ENCODE peak calls at places on chromosomes 5 and 9, in four cellular contexts. One of them, this sample, is unnamed.

GRCh38 chr5:177471610-177472356 is 1.7 kb downstream of the DBN1 start:
- DNase-seq in heart right ventricle: peak
- DNase-seq in spleen: no peak
- DNase-seq in mammary epithelial cell: no peak
- DNase-seq in this sample: no peak

GRCh38 chr9:136095495-136096058 is 488 bp upstream of the NACC2 start:
- DNase-seq in heart right ventricle: peak
- DNase-seq in spleen: peak
- DNase-seq in mammary epithelial cell: peak
- DNase-seq in this sample: no peak

GRCh38 chr5:148794729-148795590 is 31.5 kb upstream of the ADRB2 start:
- DNase-seq in heart right ventricle: no peak
- DNase-seq in spleen: no peak
- DNase-seq in mammary epithelial cell: peak
- DNase-seq in this sample: peak

GRCh38 chr9:91781906-91782305 is 168.1 kb downstream of the ROR2 start:
- DNase-seq in heart right ventricle: no peak
- DNase-seq in spleen: no peak
- DNase-seq in mammary epithelial cell: no peak
- DNase-seq in this sample: no peak

GRCh38 chr5:151202381-151203139 is 21.3 kb downstream of the CCDC69 start:
- DNase-seq in heart right ventricle: no peak
- DNase-seq in spleen: no peak
- DNase-seq in mammary epithelial cell: peak
- DNase-seq in this sample: no peak

GRCh38 chr9:85742630-85742928 is 825 bp upstream of the AGTPBP1 start:
- DNase-seq in heart right ventricle: no peak
- DNase-seq in spleen: no peak
- DNase-seq in mammary epithelial cell: peak
- DNase-seq in this sample: no peak

GRCh38 chr5:176359658-176360057 is 1.9 kb downstream of the KIAA1191 start:
- DNase-seq in heart right ventricle: no peak
- DNase-seq in spleen: no peak
- DNase-seq in mammary epithelial cell: peak
- DNase-seq in this sample: no peak

GRCh38 chr5:107668933-107669542 is 1.7 kb downstream of the EFNA5 start:
- DNase-seq in heart right ventricle: no peak
- DNase-seq in spleen: no peak
- DNase-seq in mammary epithelial cell: peak
- DNase-seq in this sample: no peak

GRCh38 chr9:126735482-126735881 is 69.4 kb upstream of the ZBTB43 start:
- DNase-seq in heart right ventricle: no peak
- DNase-seq in spleen: no peak
- DNase-seq in mammary epithelial cell: no peak
- DNase-seq in this sample: no peak

GRCh38 chr9:78011037-78011436 is 20.6 kb downstream of the GNAQ start:
- DNase-seq in heart right ventricle: no peak
- DNase-seq in spleen: no peak
- DNase-seq in mammary epithelial cell: no peak
- DNase-seq in this sample: no peak

GRCh38 chr9:109448223-109448622 is 49.9 kb downstream of the PTPN3 start:
- DNase-seq in heart right ventricle: no peak
- DNase-seq in spleen: no peak
- DNase-seq in mammary epithelial cell: peak
- DNase-seq in this sample: no peak

GRCh38 chr5:16980983-16981382 is 44.9 kb upstream of the MYO10 start:
- DNase-seq in heart right ventricle: no peak
- DNase-seq in spleen: no peak
- DNase-seq in mammary epithelial cell: no peak
- DNase-seq in this sample: no peak

GRCh38 chr9:35728041-35728971 is 3.7 kb downstream of the TLN1 start:
- DNase-seq in heart right ventricle: peak
- DNase-seq in spleen: peak
- DNase-seq in mammary epithelial cell: peak
- DNase-seq in this sample: no peak

GRCh38 chr5:130002876-130003275 is 98.6 kb downstream of the CHSY3 start:
- DNase-seq in heart right ventricle: no peak
- DNase-seq in spleen: no peak
- DNase-seq in mammary epithelial cell: no peak
- DNase-seq in this sample: no peak

GRCh38 chr5:167814828-167815227 is 476.6 kb upstream of the WWC1 start:
- DNase-seq in heart right ventricle: no peak
- DNase-seq in spleen: no peak
- DNase-seq in mammary epithelial cell: peak
- DNase-seq in this sample: no peak

GRCh38 chr9:69019808-69020207 is 5.9 kb upstream of the PRKACG start:
- DNase-seq in heart right ventricle: no peak
- DNase-seq in spleen: no peak
- DNase-seq in mammary epithelial cell: no peak
- DNase-seq in this sample: no peak

GRCh38 chr9:95495988-95496387 is 20.8 kb downstream of the PTCH1 start:
- DNase-seq in heart right ventricle: no peak
- DNase-seq in spleen: no peak
- DNase-seq in mammary epithelial cell: no peak
- DNase-seq in this sample: no peak

GRCh38 chr9:95494022-95494415 is 22.8 kb downstream of the PTCH1 start:
- DNase-seq in heart right ventricle: no peak
- DNase-seq in spleen: peak
- DNase-seq in mammary epithelial cell: no peak
- DNase-seq in this sample: peak

GRCh38 chr9:95491543-95492330 is 25.0 kb downstream of the PTCH1 start:
- DNase-seq in heart right ventricle: no peak
- DNase-seq in spleen: no peak
- DNase-seq in mammary epithelial cell: no peak
- DNase-seq in this sample: no peak

GRCh38 chr9:95495529-95495928 is 21.2 kb downstream of the PTCH1 start:
- DNase-seq in heart right ventricle: no peak
- DNase-seq in spleen: no peak
- DNase-seq in mammary epithelial cell: no peak
- DNase-seq in this sample: no peak

GRCh38 chr9:95494416-95495371 is 22.1 kb downstream of the PTCH1 start:
- DNase-seq in heart right ventricle: no peak
- DNase-seq in spleen: peak
- DNase-seq in mammary epithelial cell: no peak
- DNase-seq in this sample: peak
- H3K27ac ChIP-seq in heart right ventricle: no peak
- H3K27ac ChIP-seq in spleen: peak
- H3K27ac ChIP-seq in mammary epithelial cell: no peak
- H3K27ac ChIP-seq in this sample: peak

DNA sequence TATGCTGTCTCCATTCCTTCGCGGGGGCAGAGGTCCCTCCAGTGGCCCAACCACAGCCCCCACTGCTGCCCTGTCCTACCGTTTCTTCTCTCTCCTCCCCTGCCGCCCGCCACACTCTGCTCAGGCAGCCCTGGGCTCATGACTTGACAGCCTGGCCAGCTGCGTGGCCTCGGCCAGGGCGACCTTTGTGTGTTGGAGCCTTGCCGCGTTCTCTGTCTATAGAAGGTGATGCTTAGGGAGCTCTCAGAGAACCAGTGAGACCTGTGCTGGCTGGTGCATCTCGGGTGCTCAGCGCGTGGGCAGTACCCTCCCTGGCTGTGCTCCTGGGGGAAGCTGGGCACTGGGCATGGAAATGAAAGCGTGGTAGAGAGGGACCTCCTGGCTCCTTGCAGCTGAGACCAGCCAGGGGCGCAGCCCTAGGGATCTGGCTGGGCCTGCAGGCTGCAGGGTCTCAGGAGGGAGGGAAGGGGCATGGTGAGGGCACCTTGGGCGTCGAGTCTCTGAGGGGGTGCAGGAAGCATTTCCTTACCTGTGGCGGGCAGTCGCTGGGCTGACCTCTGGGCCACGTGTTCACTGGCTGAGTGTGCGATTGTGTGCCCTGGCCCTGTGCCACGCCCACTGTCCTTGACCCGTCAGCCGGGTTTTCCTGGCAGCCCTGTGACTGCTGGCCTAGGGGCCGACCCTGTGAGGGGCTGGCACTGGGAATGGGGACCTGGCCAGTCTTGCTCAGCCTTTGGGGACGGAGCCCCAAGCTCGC is 50.3 kb downstream of the RXRA start:
- DNase-seq in heart right ventricle: peak
- DNase-seq in spleen: no peak
- DNase-seq in mammary epithelial cell: no peak
- DNase-seq in this sample: no peak
- H3K27ac ChIP-seq in heart right ventricle: peak
- H3K27ac ChIP-seq in spleen: peak
- H3K27ac ChIP-seq in mammary epithelial cell: no peak
- H3K27ac ChIP-seq in this sample: no peak

GRCh38 chr5:54524082-54524481 is 6.5 kb downstream of the SNX18 start:
- DNase-seq in heart right ventricle: no peak
- DNase-seq in spleen: no peak
- DNase-seq in mammary epithelial cell: no peak
- DNase-seq in this sample: no peak
- H3K27ac ChIP-seq in heart right ventricle: peak
- H3K27ac ChIP-seq in spleen: peak
- H3K27ac ChIP-seq in mammary epithelial cell: no peak
- H3K27ac ChIP-seq in this sample: no peak

GRCh38 chr9:93392974-93393373 is 58.5 kb upstream of the FAM120A start:
- DNase-seq in heart right ventricle: no peak
- DNase-seq in spleen: no peak
- DNase-seq in mammary epithelial cell: no peak
- DNase-seq in this sample: no peak

GRCh38 chr9:93390953-93391515 is 60.5 kb upstream of the FAM120A start:
- DNase-seq in heart right ventricle: no peak
- DNase-seq in spleen: no peak
- DNase-seq in mammary epithelial cell: no peak
- DNase-seq in this sample: no peak

GRCh38 chr9:93391898-93392297 is 59.6 kb upstream of the FAM120A start:
- DNase-seq in heart right ventricle: no peak
- DNase-seq in spleen: no peak
- DNase-seq in mammary epithelial cell: no peak
- DNase-seq in this sample: no peak

GRCh38 chr9:93387791-93388190 is 63.7 kb upstream of the FAM120A start:
- DNase-seq in heart right ventricle: no peak
- DNase-seq in spleen: no peak
- DNase-seq in mammary epithelial cell: peak
- DNase-seq in this sample: no peak
- H3K27ac ChIP-seq in heart right ventricle: no peak
- H3K27ac ChIP-seq in spleen: no peak
- H3K27ac ChIP-seq in mammary epithelial cell: no peak
- H3K27ac ChIP-seq in this sample: no peak

DNA sequence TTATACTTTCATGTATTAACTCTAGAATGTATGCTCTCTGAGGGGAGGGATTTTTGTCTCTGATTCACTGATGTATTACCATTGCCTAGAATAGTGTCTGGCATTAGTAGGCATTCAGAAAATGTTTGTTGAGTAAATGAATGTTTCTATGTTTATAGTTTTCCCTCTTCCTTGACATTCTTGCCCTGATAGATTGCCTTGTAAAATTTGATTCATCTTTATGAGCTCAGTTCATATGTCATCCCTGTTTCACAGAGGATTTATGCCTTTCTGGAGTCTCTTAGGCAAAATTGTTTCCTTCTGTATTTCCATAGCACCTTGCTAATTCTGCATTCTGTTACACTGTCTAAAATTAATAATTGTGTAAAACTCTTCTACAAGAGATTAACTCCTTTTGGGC is 72.3 kb downstream of the RASA1 start:
- DNase-seq in heart right ventricle: no peak
- DNase-seq in spleen: no peak
- DNase-seq in mammary epithelial cell: no peak
- DNase-seq in this sample: no peak
- H3K27ac ChIP-seq in heart right ventricle: no peak
- H3K27ac ChIP-seq in spleen: peak
- H3K27ac ChIP-seq in mammary epithelial cell: no peak
- H3K27ac ChIP-seq in this sample: no peak

GRCh38 chr9:114590328-114590727 is 2.8 kb downstream of the ATP6V1G1 start:
- DNase-seq in heart right ventricle: no peak
- DNase-seq in spleen: no peak
- DNase-seq in mammary epithelial cell: no peak
- DNase-seq in this sample: no peak
- H3K27ac ChIP-seq in heart right ventricle: no peak
- H3K27ac ChIP-seq in spleen: peak
- H3K27ac ChIP-seq in mammary epithelial cell: no peak
- H3K27ac ChIP-seq in this sample: no peak

GRCh38 chr5:87872986-87873385 is 395.7 kb downstream of the TMEM161B start:
- DNase-seq in heart right ventricle: no peak
- DNase-seq in spleen: no peak
- DNase-seq in mammary epithelial cell: no peak
- DNase-seq in this sample: no peak
- H3K27ac ChIP-seq in heart right ventricle: no peak
- H3K27ac ChIP-seq in spleen: no peak
- H3K27ac ChIP-seq in mammary epithelial cell: no peak
- H3K27ac ChIP-seq in this sample: no peak